ENCODE peak calls at places on chromosomes 12 and 14, in six cellular contexts. One of them, this sample, is unnamed.

GRCh38 chr12:10559241-10559640 is 53.6 kb downstream of the EIF2S3B start:
- DNase-seq in GM12891: no peak
- DNase-seq in H1: no peak
- DNase-seq in K562: no peak
- DNase-seq in HepG2: no peak
- DNase-seq in GM12878: no peak
- DNase-seq in this sample: no peak

GRCh38 chr14:75470238-75470797 is 42.5 kb downstream of the JDP2 start:
- DNase-seq in GM12891: no peak
- DNase-seq in H1: no peak
- DNase-seq in K562: no peak
- DNase-seq in HepG2: no peak
- DNase-seq in GM12878: no peak
- DNase-seq in this sample: no peak

GRCh38 chr14:61567838-61568571 is 127.3 kb upstream of the HIF1A start:
- DNase-seq in GM12891: peak; percentile 20
- DNase-seq in H1: no peak
- DNase-seq in K562: no peak
- DNase-seq in HepG2: no peak
- DNase-seq in GM12878: no peak
- DNase-seq in this sample: no peak

GRCh38 chr12:62971769-62972525 is 37.0 kb upstream of the PPM1H start:
- DNase-seq in GM12891: no peak
- DNase-seq in H1: no peak
- DNase-seq in K562: no peak
- DNase-seq in HepG2: no peak
- DNase-seq in GM12878: no peak
- DNase-seq in this sample: no peak

GRCh38 chr14:104294983-104295680 is 156.7 kb downstream of the KIF26A start:
- DNase-seq in GM12891: no peak
- DNase-seq in H1: no peak
- DNase-seq in K562: no peak
- DNase-seq in HepG2: no peak
- DNase-seq in GM12878: no peak
- DNase-seq in this sample: no peak

GRCh38 chr12:93960521-93960920 is 187.9 kb upstream of the PLXNC1 start:
- DNase-seq in GM12891: no peak
- DNase-seq in H1: no peak
- DNase-seq in K562: no peak
- DNase-seq in HepG2: no peak
- DNase-seq in GM12878: no peak
- DNase-seq in this sample: no peak

GRCh38 chr12:64256166-64256800 is 34.2 kb upstream of the KICS2 start:
- DNase-seq in GM12891: no peak
- DNase-seq in H1: no peak
- DNase-seq in K562: peak; percentile 12
- DNase-seq in HepG2: peak; percentile 49
- DNase-seq in GM12878: no peak
- DNase-seq in this sample: no peak

GRCh38 chr12:95339086-95339788 is 121.6 kb downstream of the VEZT start:
- DNase-seq in GM12891: no peak
- DNase-seq in H1: no peak
- DNase-seq in K562: no peak
- DNase-seq in HepG2: no peak
- DNase-seq in GM12878: no peak
- DNase-seq in this sample: no peak

GRCh38 chr12:27331927-27332324 is 710 bp upstream of the BMAL2 start:
- DNase-seq in GM12891: no peak
- DNase-seq in H1: no peak
- DNase-seq in K562: no peak
- DNase-seq in HepG2: no peak
- DNase-seq in GM12878: no peak
- DNase-seq in this sample: no peak

GRCh38 chr14:38389666-38390065 is 133.8 kb upstream of the CLEC14A start:
- DNase-seq in GM12891: no peak
- DNase-seq in H1: no peak
- DNase-seq in K562: no peak
- DNase-seq in HepG2: no peak
- DNase-seq in GM12878: no peak
- DNase-seq in this sample: no peak

GRCh38 chr12:54956818-54957641 is 27.5 kb downstream of the TESPA1 start:
- DNase-seq in GM12891: no peak
- DNase-seq in H1: no peak
- DNase-seq in K562: no peak
- DNase-seq in HepG2: no peak
- DNase-seq in GM12878: no peak
- DNase-seq in this sample: no peak

GRCh38 chr14:28704153-28704552 is 62.4 kb upstream of the FOXG1 start:
- DNase-seq in GM12891: no peak
- DNase-seq in H1: no peak
- DNase-seq in K562: no peak
- DNase-seq in HepG2: no peak
- DNase-seq in GM12878: no peak
- DNase-seq in this sample: no peak

GRCh38 chr12:104121001-104121400 is 17.0 kb downstream of the NFYB start:
- DNase-seq in GM12891: no peak
- DNase-seq in H1: no peak
- DNase-seq in K562: no peak
- DNase-seq in HepG2: no peak
- DNase-seq in GM12878: no peak
- DNase-seq in this sample: no peak

GRCh38 chr12:121522962-121523361 is 57.9 kb downstream of the KDM2B start:
- DNase-seq in GM12891: no peak
- DNase-seq in H1: no peak
- DNase-seq in K562: no peak
- DNase-seq in HepG2: no peak
- DNase-seq in GM12878: peak; percentile 69
- DNase-seq in this sample: peak; percentile 59

GRCh38 chr12:98587084-98587483 is 6.4 kb upstream of the SLC25A3 start:
- DNase-seq in GM12891: no peak
- DNase-seq in H1: no peak
- DNase-seq in K562: no peak
- DNase-seq in HepG2: no peak
- DNase-seq in GM12878: no peak
- DNase-seq in this sample: no peak

GRCh38 chr14:95480109-95480886 is 36.2 kb downstream of the SYNE3 start:
- DNase-seq in GM12891: no peak
- DNase-seq in H1: no peak
- DNase-seq in K562: no peak
- DNase-seq in HepG2: no peak
- DNase-seq in GM12878: no peak
- DNase-seq in this sample: no peak

GRCh38 chr12:72465940-72466630 is 193.9 kb downstream of the TRHDE start:
- DNase-seq in GM12891: no peak
- DNase-seq in H1: no peak
- DNase-seq in K562: no peak
- DNase-seq in HepG2: peak; percentile 2
- DNase-seq in GM12878: no peak
- DNase-seq in this sample: no peak

GRCh38 chr14:50980451-50980850 is 36.2 kb upstream of the PYGL start:
- DNase-seq in GM12891: no peak
- DNase-seq in H1: no peak
- DNase-seq in K562: no peak
- DNase-seq in HepG2: no peak
- DNase-seq in GM12878: no peak
- DNase-seq in this sample: no peak

GRCh38 chr14:54026671-54027070 is 70.0 kb upstream of the BMP4 start:
- DNase-seq in GM12891: no peak
- DNase-seq in H1: no peak
- DNase-seq in K562: no peak
- DNase-seq in HepG2: no peak
- DNase-seq in GM12878: no peak
- DNase-seq in this sample: no peak

GRCh38 chr14:20904393-20905029 is 13.3 kb downstream of the RNASE3 start:
- DNase-seq in GM12891: no peak
- DNase-seq in H1: no peak
- DNase-seq in K562: no peak
- DNase-seq in HepG2: peak; percentile 16
- DNase-seq in GM12878: no peak
- DNase-seq in this sample: no peak

GRCh38 chr12:105935981-105936380 is 202.8 kb downstream of the NUAK1 start:
- DNase-seq in GM12891: no peak
- DNase-seq in H1: no peak
- DNase-seq in K562: no peak
- DNase-seq in HepG2: no peak
- DNase-seq in GM12878: no peak
- DNase-seq in this sample: no peak

GRCh38 chr12:4243098-4243795 is 30.3 kb upstream of the CCND2 start:
- DNase-seq in GM12891: no peak
- DNase-seq in H1: no peak
- DNase-seq in K562: no peak
- DNase-seq in HepG2: no peak
- DNase-seq in GM12878: no peak
- DNase-seq in this sample: no peak

GRCh38 chr12:86601550-86602308 is 345.5 kb upstream of the MGAT4C start:
- DNase-seq in GM12891: no peak
- DNase-seq in H1: no peak
- DNase-seq in K562: no peak
- DNase-seq in HepG2: no peak
- DNase-seq in GM12878: no peak
- DNase-seq in this sample: no peak

GRCh38 chr12:65619018-65619417 is 205.3 kb upstream of the HMGA2 start:
- DNase-seq in GM12891: no peak
- DNase-seq in H1: no peak
- DNase-seq in K562: no peak
- DNase-seq in HepG2: no peak
- DNase-seq in GM12878: no peak
- DNase-seq in this sample: no peak

GRCh38 chr12:70196732-70197361 is 46.4 kb upstream of the CNOT2 start:
- DNase-seq in GM12891: no peak
- DNase-seq in H1: no peak
- DNase-seq in K562: no peak
- DNase-seq in HepG2: no peak
- DNase-seq in GM12878: no peak
- DNase-seq in this sample: no peak

GRCh38 chr14:102126807-102127455 is 12.8 kb upstream of the WDR20 start:
- DNase-seq in GM12891: no peak
- DNase-seq in H1: no peak
- DNase-seq in K562: no peak
- DNase-seq in HepG2: no peak
- DNase-seq in GM12878: no peak
- DNase-seq in this sample: no peak

GRCh38 chr14:102121567-102121966 is 18.1 kb upstream of the WDR20 start:
- DNase-seq in GM12891: no peak
- DNase-seq in H1: no peak
- DNase-seq in K562: no peak
- DNase-seq in HepG2: no peak
- DNase-seq in GM12878: no peak
- DNase-seq in this sample: no peak

GRCh38 chr14:102124419-102124818 is 15.3 kb upstream of the WDR20 start:
- DNase-seq in GM12891: no peak
- DNase-seq in H1: no peak
- DNase-seq in K562: no peak
- DNase-seq in HepG2: no peak
- DNase-seq in GM12878: no peak
- DNase-seq in this sample: no peak

GRCh38 chr14:102120888-102121287 is 18.8 kb upstream of the WDR20 start:
- DNase-seq in GM12891: no peak
- DNase-seq in H1: no peak
- DNase-seq in K562: no peak
- DNase-seq in HepG2: no peak
- DNase-seq in GM12878: no peak
- DNase-seq in this sample: no peak

DNA sequence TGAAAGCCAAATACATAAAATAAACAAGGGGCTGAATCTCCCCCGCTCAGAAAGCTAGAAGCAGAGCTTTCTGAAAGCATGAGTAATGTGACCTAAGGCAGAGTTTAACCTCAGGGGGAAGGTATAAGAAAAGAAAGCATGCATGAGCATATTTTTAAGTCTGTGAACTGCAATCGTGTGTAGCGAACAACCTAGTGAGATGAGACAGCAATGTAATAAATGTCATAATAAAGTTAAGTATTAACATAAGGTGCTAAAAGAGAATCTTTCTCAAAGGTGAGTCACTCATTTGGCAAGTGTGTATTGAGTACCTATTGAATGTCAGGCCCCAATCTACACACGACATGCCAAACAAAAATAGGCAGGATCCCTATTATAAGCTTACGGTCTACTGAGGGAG is 14.2 kb upstream of the WDR20 start:
- DNase-seq in GM12891: no peak
- DNase-seq in H1: no peak
- DNase-seq in K562: no peak
- DNase-seq in HepG2: no peak
- DNase-seq in GM12878: no peak
- DNase-seq in this sample: no peak
- TF ChIP-seq POLR2A in GM12891: no peak
- TF ChIP-seq POLR2A in H1: no peak
- TF ChIP-seq POLR2A in K562: no peak
- TF ChIP-seq POLR2A in HepG2: no peak
- TF ChIP-seq POLR2A in GM12878: no peak
- TF ChIP-seq POLR2A in this sample: no peak

GRCh38 chr12:109696485-109697269 is 16.9 kb upstream of the FAM222A start:
- DNase-seq in GM12891: no peak
- DNase-seq in H1: no peak
- DNase-seq in K562: peak; percentile 50
- DNase-seq in HepG2: peak; percentile 36
- DNase-seq in GM12878: no peak
- DNase-seq in this sample: no peak

GRCh38 chr12:109697877-109698468 is 15.7 kb upstream of the FAM222A start:
- DNase-seq in GM12891: no peak
- DNase-seq in H1: no peak
- DNase-seq in K562: peak; percentile 75
- DNase-seq in HepG2: no peak
- DNase-seq in GM12878: no peak
- DNase-seq in this sample: no peak

GRCh38 chr12:109701064-109701463 is 12.6 kb upstream of the FAM222A start:
- DNase-seq in GM12891: no peak
- DNase-seq in H1: no peak
- DNase-seq in K562: no peak
- DNase-seq in HepG2: no peak
- DNase-seq in GM12878: no peak
- DNase-seq in this sample: no peak

GRCh38 chr12:109697270-109697553 is 16.4 kb upstream of the FAM222A start:
- DNase-seq in GM12891: no peak
- DNase-seq in H1: no peak
- DNase-seq in K562: no peak
- DNase-seq in HepG2: no peak
- DNase-seq in GM12878: no peak
- DNase-seq in this sample: no peak

GRCh38 chr12:109698820-109699219 is 14.8 kb upstream of the FAM222A start:
- DNase-seq in GM12891: no peak
- DNase-seq in H1: no peak
- DNase-seq in K562: no peak
- DNase-seq in HepG2: no peak
- DNase-seq in GM12878: no peak
- DNase-seq in this sample: no peak
- TF ChIP-seq TAF1 in GM12891: no peak
- TF ChIP-seq TAF1 in H1: no peak
- TF ChIP-seq TAF1 in K562: no peak
- TF ChIP-seq TAF1 in HepG2: no peak
- TF ChIP-seq TAF1 in GM12878: no peak
- TF ChIP-seq TAF1 in this sample: no peak

GRCh38 chr12:52246720-52247621 is 13.9 kb downstream of the KRT7 start:
- DNase-seq in GM12891: no peak
- DNase-seq in H1: no peak
- DNase-seq in K562: no peak
- DNase-seq in HepG2: peak; percentile 82
- DNase-seq in GM12878: no peak
- DNase-seq in this sample: no peak
- TF ChIP-seq POLR2A in GM12891: no peak
- TF ChIP-seq POLR2A in H1: no peak
- TF ChIP-seq POLR2A in K562: no peak
- TF ChIP-seq POLR2A in HepG2: no peak
- TF ChIP-seq POLR2A in GM12878: no peak
- TF ChIP-seq POLR2A in this sample: no peak

GRCh38 chr12:12684375-12685106 is 11.4 kb downstream of the GPR19 start:
- DNase-seq in GM12891: no peak
- DNase-seq in H1: peak; percentile 85
- DNase-seq in K562: no peak
- DNase-seq in HepG2: peak; percentile 13
- DNase-seq in GM12878: no peak
- DNase-seq in this sample: no peak
- TF ChIP-seq TAF1 in GM12891: no peak
- TF ChIP-seq TAF1 in H1: peak; percentile 74
- TF ChIP-seq TAF1 in K562: no peak
- TF ChIP-seq TAF1 in HepG2: no peak
- TF ChIP-seq TAF1 in GM12878: no peak
- TF ChIP-seq TAF1 in this sample: no peak

This sample was measured in GM12892.